ENCODE peak calls at places on chromosomes 5 and 9, in six cellular contexts. One of them, this sample, is unnamed.

GRCh38 chr5:150486402-150487198 is 21.3 kb upstream of the NDST1 start:
- DNase-seq in GM23248: peak
- DNase-seq in retinal pigment epithelial cell: no peak
- DNase-seq in transverse colon: peak
- DNase-seq in right lobe of liver: peak
- DNase-seq in foreskin fibroblast: no peak
- DNase-seq in this sample: peak

GRCh38 chr9:129836342-129837007 is 1.2 kb downstream of the USP20 start:
- DNase-seq in foreskin fibroblast: no peak
- DNase-seq in GM23248: peak
- DNase-seq in transverse colon: peak
- DNase-seq in retinal pigment epithelial cell: no peak
- DNase-seq in right lobe of liver: no peak
- DNase-seq in this sample: peak

GRCh38 chr5:132385321-132386105 is 16.0 kb downstream of the SLC22A5 start:
- DNase-seq in transverse colon: peak
- DNase-seq in foreskin fibroblast: peak
- DNase-seq in retinal pigment epithelial cell: no peak
- DNase-seq in right lobe of liver: peak
- DNase-seq in GM23248: peak
- DNase-seq in this sample: peak

GRCh38 chr5:159331099-159331973 is 1.0 kb upstream of the IL12B start:
- DNase-seq in retinal pigment epithelial cell: no peak
- DNase-seq in transverse colon: peak
- DNase-seq in right lobe of liver: peak
- DNase-seq in GM23248: peak
- DNase-seq in foreskin fibroblast: peak
- DNase-seq in this sample: peak

GRCh38 chr5:34899066-34899465 is 16.2 kb downstream of the RAD1 start:
- DNase-seq in foreskin fibroblast: no peak
- DNase-seq in transverse colon: no peak
- DNase-seq in retinal pigment epithelial cell: no peak
- DNase-seq in right lobe of liver: no peak
- DNase-seq in GM23248: no peak
- DNase-seq in this sample: no peak

GRCh38 chr5:17343675-17344074 is 126.2 kb downstream of the BASP1 start:
- DNase-seq in right lobe of liver: no peak
- DNase-seq in GM23248: peak
- DNase-seq in transverse colon: no peak
- DNase-seq in foreskin fibroblast: peak
- DNase-seq in retinal pigment epithelial cell: peak
- DNase-seq in this sample: no peak

GRCh38 chr9:136160321-136160938 is 41.8 kb upstream of the TMEM250 start:
- DNase-seq in foreskin fibroblast: no peak
- DNase-seq in transverse colon: no peak
- DNase-seq in right lobe of liver: no peak
- DNase-seq in GM23248: no peak
- DNase-seq in retinal pigment epithelial cell: no peak
- DNase-seq in this sample: no peak

GRCh38 chr9:132465131-132465635 is 55.2 kb downstream of the CFAP77 start:
- DNase-seq in retinal pigment epithelial cell: no peak
- DNase-seq in transverse colon: no peak
- DNase-seq in GM23248: no peak
- DNase-seq in right lobe of liver: no peak
- DNase-seq in foreskin fibroblast: no peak
- DNase-seq in this sample: no peak

GRCh38 chr5:136730426-136730825 is 365.1 kb upstream of the TRPC7 start:
- DNase-seq in foreskin fibroblast: no peak
- DNase-seq in retinal pigment epithelial cell: no peak
- DNase-seq in GM23248: no peak
- DNase-seq in transverse colon: no peak
- DNase-seq in right lobe of liver: no peak
- DNase-seq in this sample: no peak
- H3K4me3 ChIP-seq in foreskin fibroblast: no peak
- H3K4me3 ChIP-seq in retinal pigment epithelial cell: no peak
- H3K4me3 ChIP-seq in GM23248: no peak
- H3K4me3 ChIP-seq in transverse colon: no peak
- H3K4me3 ChIP-seq in right lobe of liver: no peak
- H3K4me3 ChIP-seq in this sample: no peak

DNA sequence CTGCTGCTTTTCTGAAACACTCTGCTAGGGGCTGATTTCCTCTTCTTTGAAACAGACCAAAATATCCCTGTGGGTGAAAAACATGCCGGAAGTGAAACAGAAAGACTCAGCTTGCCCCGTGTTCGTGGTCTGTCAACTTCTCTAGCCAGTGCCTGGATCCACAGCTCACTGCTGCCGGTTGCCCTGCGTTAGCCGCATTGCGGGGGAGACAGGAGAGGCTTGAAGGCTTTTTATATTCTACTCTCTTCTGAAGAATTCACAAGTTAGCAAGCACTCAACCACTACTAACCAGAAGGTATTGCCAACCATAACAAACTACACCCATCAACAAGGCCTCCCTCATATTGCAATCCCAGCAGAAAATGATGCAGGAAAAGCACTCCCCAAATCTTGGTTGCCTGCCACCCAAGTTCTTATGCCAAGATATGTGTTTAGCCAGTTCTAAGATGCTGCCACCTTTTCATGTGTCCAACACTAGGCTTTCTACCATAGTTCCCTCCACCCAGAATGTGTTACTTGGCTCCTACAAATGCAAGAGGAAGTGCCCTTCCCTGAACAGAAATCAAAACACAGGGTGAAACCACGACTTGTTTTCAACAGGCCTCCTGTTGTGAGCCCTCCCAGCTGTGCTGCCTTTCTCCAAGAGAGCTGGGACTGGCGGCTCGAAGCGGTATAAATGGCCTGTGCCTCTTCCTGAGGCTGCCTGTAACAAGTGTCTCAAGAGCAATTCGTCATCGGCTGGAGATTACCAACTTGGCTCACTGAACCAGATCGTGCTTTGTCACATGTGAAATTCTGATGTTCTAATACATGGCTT is 128.9 kb downstream of the SNX18 start:
- DNase-seq in GM23248: peak
- DNase-seq in retinal pigment epithelial cell: no peak
- DNase-seq in foreskin fibroblast: peak
- DNase-seq in right lobe of liver: peak
- DNase-seq in transverse colon: peak
- DNase-seq in this sample: peak
- H3K4me3 ChIP-seq in GM23248: peak
- H3K4me3 ChIP-seq in retinal pigment epithelial cell: no peak
- H3K4me3 ChIP-seq in foreskin fibroblast: peak
- H3K4me3 ChIP-seq in right lobe of liver: no peak
- H3K4me3 ChIP-seq in transverse colon: no peak
- H3K4me3 ChIP-seq in this sample: no peak

DNA sequence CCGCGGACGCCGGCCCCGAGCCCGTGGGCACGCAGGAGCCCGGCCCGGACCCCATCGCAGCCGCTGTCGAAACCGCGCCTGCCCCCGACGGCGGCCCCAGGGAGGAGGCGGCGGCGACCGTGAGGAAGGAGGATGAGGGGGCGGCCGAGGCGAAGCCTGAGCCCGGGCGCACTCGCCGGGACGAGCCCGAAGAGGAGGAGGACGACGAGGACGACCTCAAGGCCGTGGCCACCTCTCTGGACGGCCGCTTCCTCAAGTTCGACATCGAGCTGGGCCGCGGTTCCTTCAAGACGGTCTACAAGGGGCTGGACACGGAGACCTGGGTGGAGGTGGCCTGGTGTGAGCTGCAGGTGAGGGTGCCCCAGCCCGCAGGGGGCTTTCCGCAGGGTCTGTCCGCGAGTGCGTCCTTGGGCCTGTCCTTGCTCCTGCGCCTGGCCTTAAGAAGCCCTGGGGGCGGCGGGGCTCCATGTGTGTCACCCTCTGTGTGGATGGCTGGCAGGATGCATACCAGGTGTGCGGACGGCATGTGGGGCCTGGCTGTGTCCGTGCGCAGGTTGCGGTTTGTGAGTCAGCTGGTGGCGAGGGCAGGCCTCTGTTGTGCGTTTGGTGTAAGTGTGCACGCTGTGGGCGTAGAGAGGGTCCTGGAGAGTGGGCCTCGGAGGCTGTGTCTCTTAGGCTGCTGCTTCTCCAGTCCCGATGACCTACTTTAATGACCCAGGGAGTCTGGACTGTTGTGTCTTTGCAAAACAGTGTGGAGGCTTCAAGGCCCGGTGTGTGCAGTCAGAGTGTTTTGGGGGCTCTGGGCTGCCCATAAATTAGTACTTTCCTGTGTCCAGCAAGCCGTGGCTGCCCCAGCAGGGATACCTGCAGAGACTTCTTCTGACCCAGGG is 1.6 kb downstream of the WNK2 start:
- DNase-seq in retinal pigment epithelial cell: no peak
- DNase-seq in foreskin fibroblast: no peak
- DNase-seq in right lobe of liver: no peak
- DNase-seq in transverse colon: peak
- DNase-seq in GM23248: no peak
- DNase-seq in this sample: no peak
- H3K4me3 ChIP-seq in retinal pigment epithelial cell: peak
- H3K4me3 ChIP-seq in foreskin fibroblast: no peak
- H3K4me3 ChIP-seq in right lobe of liver: peak
- H3K4me3 ChIP-seq in transverse colon: peak
- H3K4me3 ChIP-seq in GM23248: no peak
- H3K4me3 ChIP-seq in this sample: peak

GRCh38 chr9:35690447-35691324 is 961 bp upstream of the TPM2 start:
- DNase-seq in GM23248: peak
- DNase-seq in transverse colon: peak
- DNase-seq in retinal pigment epithelial cell: no peak
- DNase-seq in right lobe of liver: peak
- DNase-seq in foreskin fibroblast: peak
- DNase-seq in this sample: peak

GRCh38 chr9:35691325-35691631 is 1.6 kb upstream of the TPM2 start:
- DNase-seq in transverse colon: no peak
- DNase-seq in right lobe of liver: no peak
- DNase-seq in GM23248: no peak
- DNase-seq in foreskin fibroblast: no peak
- DNase-seq in retinal pigment epithelial cell: no peak
- DNase-seq in this sample: no peak

GRCh38 chr9:35688558-35689350 is 971 bp downstream of the TPM2 start:
- DNase-seq in transverse colon: no peak
- DNase-seq in retinal pigment epithelial cell: peak
- DNase-seq in GM23248: peak
- DNase-seq in foreskin fibroblast: peak
- DNase-seq in right lobe of liver: no peak
- DNase-seq in this sample: no peak

GRCh38 chr9:35689351-35689600 is 449 bp downstream of the TPM2 start:
- DNase-seq in retinal pigment epithelial cell: no peak
- DNase-seq in GM23248: no peak
- DNase-seq in transverse colon: no peak
- DNase-seq in right lobe of liver: no peak
- DNase-seq in foreskin fibroblast: no peak
- DNase-seq in this sample: no peak

DNA sequence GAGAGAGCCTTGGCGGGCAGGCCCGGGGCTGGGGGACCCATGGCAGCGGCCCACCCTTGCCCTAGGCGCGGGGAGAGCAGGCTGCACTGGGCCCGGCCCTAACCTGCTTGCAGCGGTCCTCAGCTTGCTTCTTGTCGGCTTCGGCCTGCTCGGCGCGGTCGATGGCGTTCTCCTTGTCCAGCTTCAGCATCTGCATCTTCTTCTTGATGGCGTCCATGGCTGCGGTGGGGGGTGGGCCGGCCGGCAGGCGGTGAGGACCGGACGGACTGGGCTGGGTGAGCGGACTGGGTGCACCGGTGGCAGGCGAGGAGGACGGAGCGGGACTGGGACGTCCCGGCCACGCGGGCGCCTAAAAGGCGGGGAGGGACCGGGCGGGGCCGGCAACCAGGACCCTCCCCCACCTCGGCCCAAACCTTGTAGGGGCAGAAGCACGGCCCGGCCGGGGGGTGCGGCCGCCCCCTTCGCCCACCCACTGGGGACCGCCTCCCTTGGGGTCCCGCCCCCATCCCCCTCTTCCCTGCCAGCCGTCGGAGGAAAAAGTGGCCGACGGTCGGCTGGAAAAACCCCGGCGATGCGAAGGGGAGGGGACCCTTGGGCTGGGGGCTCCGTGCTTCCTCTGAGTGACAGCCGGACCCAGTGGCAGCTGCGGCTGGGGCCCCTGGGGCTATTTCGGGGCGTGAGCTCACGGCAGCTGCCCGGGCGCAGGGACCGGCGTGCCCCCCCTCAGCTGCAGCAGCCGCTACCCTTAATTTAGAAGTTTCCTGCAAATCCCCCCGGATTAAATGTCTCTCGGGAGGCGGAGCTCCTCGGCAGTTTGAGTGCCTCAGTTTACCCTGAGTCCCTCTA is at the start of gene TPM2:
- DNase-seq in GM23248: peak
- DNase-seq in foreskin fibroblast: peak
- DNase-seq in right lobe of liver: no peak
- DNase-seq in retinal pigment epithelial cell: no peak
- DNase-seq in transverse colon: peak
- DNase-seq in this sample: peak
- H3K4me3 ChIP-seq in GM23248: peak
- H3K4me3 ChIP-seq in foreskin fibroblast: peak
- H3K4me3 ChIP-seq in right lobe of liver: peak
- H3K4me3 ChIP-seq in retinal pigment epithelial cell: peak
- H3K4me3 ChIP-seq in transverse colon: peak
- H3K4me3 ChIP-seq in this sample: peak

GRCh38 chr5:176596069-176596656 is 13.8 kb downstream of the GPRIN1 start:
- DNase-seq in GM23248: no peak
- DNase-seq in retinal pigment epithelial cell: no peak
- DNase-seq in foreskin fibroblast: no peak
- DNase-seq in transverse colon: no peak
- DNase-seq in right lobe of liver: no peak
- DNase-seq in this sample: no peak
- H3K4me3 ChIP-seq in GM23248: no peak
- H3K4me3 ChIP-seq in retinal pigment epithelial cell: peak
- H3K4me3 ChIP-seq in foreskin fibroblast: no peak
- H3K4me3 ChIP-seq in transverse colon: peak
- H3K4me3 ChIP-seq in right lobe of liver: peak
- H3K4me3 ChIP-seq in this sample: no peak

This sample was measured in mucosa of descending colon.